ENCODE peak calls at places on chromosome 4, in seven cellular contexts. Y is fibroblast of lung, N is tibial nerve, H is GM12864, J is heart right ventricle, E is fibroblast of the aortic adventitia, Q is PC-9. Z is an unnamed sample.

GRCh38 chr4:139559692-139560091 is 3.7 kb upstream of the SETD7 start:
- DNase-seq in Y (no peak), N (no peak), H (no peak), J (no peak), E (no peak), Q (no peak), Z (no peak)

GRCh38 chr4:84379881-84380618 is 119.0 kb downstream of the NKX6-1 start:
- DNase-seq in Y (peak; percentile 71), N (no peak), H (no peak), J (no peak), E (peak; percentile 56), Q (peak; percentile 22), Z (no peak)

GRCh38 chr4:101155368-101155767 is 192.0 kb downstream of the PPP3CA start:
- DNase-seq in Y (peak; percentile 74), N (no peak), H (no peak), J (no peak), E (peak; percentile 76), Q (no peak), Z (no peak)

GRCh38 chr4:108141213-108142045 is 27.3 kb downstream of the LEF1 start:
- DNase-seq in Y (peak; percentile 7), N (no peak), H (no peak), J (no peak), E (no peak), Q (no peak), Z (peak; percentile 47)

GRCh38 chr4:125482822-125483221 is 168.1 kb downstream of the FAT4 start:
- DNase-seq in Y (no peak), N (no peak), H (no peak), J (no peak), E (no peak), Q (no peak), Z (no peak)

GRCh38 chr4:76589402-76589801 is 154.4 kb downstream of the SHROOM3 start:
- DNase-seq in Y (peak; percentile 88), N (no peak), H (no peak), J (no peak), E (peak; percentile 90), Q (peak; percentile 50), Z (no peak)

GRCh38 chr4:181909368-181909767 is 333.8 kb upstream of the TENM3 start:
- DNase-seq in Y (peak; percentile 91), N (no peak), H (no peak), J (no peak), E (peak; percentile 69), Q (no peak), Z (peak; percentile 13)

GRCh38 chr4:137238456-137238855 is 293.8 kb downstream of the PCDH18 start:
- DNase-seq in Y (no peak), N (no peak), H (no peak), J (no peak), E (no peak), Q (no peak), Z (no peak)

GRCh38 chr4:55611358-55612059 is 19.5 kb upstream of the PDCL2 start:
- DNase-seq in Y (no peak), N (no peak), H (no peak), J (no peak), E (no peak), Q (no peak), Z (no peak)

GRCh38 chr4:40749717-40750460 is at the start of gene NSUN7:
- DNase-seq in Y (peak; percentile 61), N (no peak), H (no peak), J (peak; percentile 22), E (no peak), Q (peak; percentile 90), Z (peak; percentile 58)

GRCh38 chr4:138645289-138645688 is 370.3 kb upstream of the NOCT start:
- DNase-seq in Y (peak; percentile 61), N (no peak), H (no peak), J (no peak), E (no peak), Q (peak; percentile 6), Z (no peak)

GRCh38 chr4:176769519-176769918 is 23.2 kb downstream of the VEGFC start:
- DNase-seq in Y (peak; percentile 98), N (no peak), H (no peak), J (no peak), E (peak; percentile 97), Q (no peak), Z (no peak)

GRCh38 chr4:29277381-29277780 is 1442.8 kb upstream of the PCDH7 start:
- DNase-seq in Y (peak; percentile 40), N (no peak), H (no peak), J (no peak), E (peak; percentile 3), Q (no peak), Z (no peak)

GRCh38 chr4:5823542-5824211 is 69.2 kb downstream of the CRMP1 start:
- DNase-seq in Y (no peak), N (no peak), H (peak; percentile 24), J (no peak), E (no peak), Q (no peak), Z (peak; percentile 19)

GRCh38 chr4:24688453-24688852 is 104.1 kb upstream of the DHX15 start:
- DNase-seq in Y (no peak), N (no peak), H (no peak), J (no peak), E (no peak), Q (no peak), Z (no peak)

GRCh38 chr4:2837904-2838496 is 5.6 kb upstream of the ADD1 start:
- DNase-seq in Y (peak; percentile 37), N (no peak), H (no peak), J (peak; percentile 45), E (peak; percentile 59), Q (no peak), Z (peak; percentile 47)
- H3K4me3 ChIP-seq in Y (no peak overlapping the region), N (no peak overlapping the region), H (no peak overlapping the region), J (peak overlapping the region; percentile 8), E (peak overlapping the region; percentile 41), Q (no peak overlapping the region), Z (no peak overlapping the region)

GRCh38 chr4:14897217-14897616 is 105.1 kb upstream of the CPEB2 start:
- DNase-seq in Y (no peak), N (no peak), H (no peak), J (no peak), E (no peak), Q (no peak), Z (no peak)
- TF ChIP-seq CTCF in Y (no peak), N (no peak), H (no peak), J (no peak), E (no peak), Q (no peak), Z (no peak)

GRCh38 chr4:1852904-1853623 is 2.9 kb downstream of the LETM1 start:
- DNase-seq in Y (no peak), N (no peak), H (no peak), J (no peak), E (no peak), Q (no peak), Z (no peak)

GRCh38 chr4:1856920-1857699 is 1.2 kb upstream of the LETM1 start:
- DNase-seq in Y (no peak), N (no peak), H (no peak), J (no peak), E (peak; percentile 27), Q (no peak), Z (no peak)

GRCh38 chr4:1856071-1856919 is at the start of gene LETM1:
- DNase-seq in Y (peak; percentile 94), N (peak; percentile 85), H (peak; percentile 80), J (peak; percentile 95), E (peak; percentile 92), Q (peak; percentile 97), Z (peak; percentile 98)

GRCh38 chr4:1855334-1856070 is 454 bp downstream of the LETM1 start:
- DNase-seq in Y (no peak), N (no peak), H (no peak), J (no peak), E (no peak), Q (no peak), Z (peak; percentile 42)

GRCh38 chr4:1854752-1855151 is 1.2 kb downstream of the LETM1 start:
- DNase-seq in Y (no peak), N (no peak), H (no peak), J (no peak), E (no peak), Q (no peak), Z (no peak)
- H3K4me3 ChIP-seq in Y (peak overlapping the region; percentile 63), N (peak overlapping the region; percentile 64), H (peak overlapping the region; percentile 94), J (peak overlapping the region; percentile 95), E (peak overlapping the region; percentile 92), Q (peak overlapping the region; percentile 82), Z (peak overlapping the region; percentile 80)

DNA sequence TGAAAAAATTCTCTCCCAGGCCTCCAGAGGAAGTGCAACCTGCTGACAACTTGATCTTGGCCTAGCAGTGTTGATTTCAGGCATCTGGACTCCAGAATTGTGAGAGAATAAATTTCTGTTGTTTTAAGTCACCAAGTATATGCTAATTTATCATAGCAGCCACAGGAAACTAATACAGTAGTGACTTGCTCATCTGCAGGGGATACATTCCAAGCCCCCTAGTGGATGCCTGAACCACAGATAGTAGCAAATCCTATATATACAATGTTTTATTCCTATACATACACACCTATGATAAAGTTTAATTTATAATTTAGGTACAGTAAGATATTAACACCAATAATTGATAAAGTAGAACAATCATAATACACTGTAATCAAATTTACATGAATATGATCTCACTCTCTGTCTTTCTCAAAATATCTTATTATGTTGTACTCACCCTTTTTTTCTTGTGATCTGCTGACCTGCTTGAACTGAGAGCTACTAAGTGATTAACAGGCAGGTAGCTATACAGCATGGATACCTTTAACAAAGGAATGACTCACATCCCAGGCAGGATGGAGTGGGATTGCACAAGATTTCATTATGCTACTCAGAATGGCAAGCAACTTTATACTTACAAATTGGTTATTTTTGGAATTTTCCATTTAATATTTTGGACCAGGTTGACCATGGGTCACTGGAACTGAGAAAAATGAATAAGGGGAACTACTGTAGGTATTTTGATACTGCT is 501.1 kb downstream of the KCNIP4 start:
- DNase-seq in Y (no peak), N (no peak), H (no peak), J (no peak), E (no peak), Q (no peak), Z (no peak)
- TF ChIP-seq CTCF in Y (no peak), N (no peak), H (no peak), J (no peak), E (no peak), Q (no peak), Z (no peak)